ENCODE peak calls at places on chromosomes 12 and 14, in eight cellular contexts. F is CD8-positive, alpha-beta T cell; W is AG04450; U is mesothelial cell of epicardium; K is endothelial cell of umbilical vein; I is GM12865; J is fibroblast of mammary gland; Z is progenitor cell of endocrine pancreas. L is an unnamed sample.

GRCh38 chr14:31893156-31893813 is 183.8 kb upstream of the ARHGAP5 start:
- DNase-seq in F (no peak), W (no peak), U (no peak), K (peak; percentile 74), I (no peak), J (no peak), Z (peak; percentile 23), L (no peak)

GRCh38 chr12:13661005-13661887 is 320.2 kb downstream of the GRIN2B start:
- DNase-seq in F (no peak), W (peak; percentile 3), U (no peak), K (peak; percentile 44), I (peak; percentile 48), J (peak; percentile 67), Z (peak; percentile 44), L (no peak)

GRCh38 chr14:93977790-93978581 is 1.6 kb upstream of the ASB2 start:
- DNase-seq in F (peak; percentile 79), W (no peak), U (no peak), K (no peak), I (peak; percentile 73), J (no peak), Z (no peak), L (no peak)

GRCh38 chr14:105851716-105852377 is 325.5 kb downstream of the TMEM121 start:
- DNase-seq in F (no peak), W (no peak), U (no peak), K (no peak), I (no peak), J (no peak), Z (no peak), L (peak; percentile 62)

GRCh38 chr14:94775082-94775874 is 5.4 kb upstream of the GSC start:
- DNase-seq in F (no peak), W (no peak), U (no peak), K (peak; percentile 24), I (no peak), J (no peak), Z (no peak), L (no peak)

GRCh38 chr14:70755655-70756054 is 53.7 kb downstream of the MAP3K9 start:
- DNase-seq in F (no peak), W (no peak), U (no peak), K (no peak), I (no peak), J (no peak), Z (no peak), L (no peak)

GRCh38 chr12:94795520-94795919 is 145.2 kb upstream of the TMCC3 start:
- DNase-seq in F (no peak), W (no peak), U (no peak), K (peak; percentile 41), I (no peak), J (peak; percentile 67), Z (no peak), L (no peak)

GRCh38 chr12:56631790-56632700 is 1.9 kb upstream of the BAZ2A start:
- DNase-seq in F (peak; percentile 51), W (no peak), U (peak; percentile 46), K (peak; percentile 50), I (peak; percentile 77), J (peak; percentile 37), Z (peak; percentile 25), L (no peak)

GRCh38 chr14:87966816-87967215 is 26.2 kb downstream of the GALC start:
- DNase-seq in F (no peak), W (no peak), U (no peak), K (no peak), I (no peak), J (peak; percentile 31), Z (no peak), L (no peak)

DNA sequence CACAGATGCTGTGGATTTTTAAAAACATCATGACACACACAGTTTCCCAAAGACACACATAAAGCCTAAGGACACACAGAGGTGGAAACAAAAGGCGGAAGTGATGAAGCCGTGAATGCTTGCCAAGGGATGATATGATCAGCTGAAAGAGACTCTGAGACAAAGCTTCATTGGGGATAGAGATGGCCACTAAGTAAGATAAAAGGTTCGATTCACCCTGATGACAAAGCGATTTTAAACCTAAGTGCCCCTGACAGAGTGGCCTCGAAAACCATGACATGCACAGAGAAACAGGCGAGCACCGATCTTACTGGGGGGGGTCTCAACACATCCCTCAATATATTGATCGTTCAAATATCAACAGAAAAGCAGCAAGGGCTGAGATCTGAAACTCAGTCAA is 20.3 kb upstream of the EIF5 start:
- DNase-seq in F (no peak), W (no peak), U (no peak), K (peak; percentile 66), I (no peak), J (no peak), Z (no peak), L (no peak)
- TF ChIP-seq CTCF in F (no peak), W (no peak), U (no peak), K (no peak), I (no peak), J (no peak), Z (no peak), L (no peak)

GRCh38 chr14:73777420-73777819 is 63.2 kb upstream of the PNMA1 start:
- DNase-seq in F (no peak), W (no peak), U (no peak), K (no peak), I (peak; percentile 64), J (no peak), Z (no peak), L (no peak)
- TF ChIP-seq CTCF in F (no peak), W (no peak), U (no peak), K (no peak), I (peak; percentile 29), J (no peak), Z (no peak), L (no peak)

DNA sequence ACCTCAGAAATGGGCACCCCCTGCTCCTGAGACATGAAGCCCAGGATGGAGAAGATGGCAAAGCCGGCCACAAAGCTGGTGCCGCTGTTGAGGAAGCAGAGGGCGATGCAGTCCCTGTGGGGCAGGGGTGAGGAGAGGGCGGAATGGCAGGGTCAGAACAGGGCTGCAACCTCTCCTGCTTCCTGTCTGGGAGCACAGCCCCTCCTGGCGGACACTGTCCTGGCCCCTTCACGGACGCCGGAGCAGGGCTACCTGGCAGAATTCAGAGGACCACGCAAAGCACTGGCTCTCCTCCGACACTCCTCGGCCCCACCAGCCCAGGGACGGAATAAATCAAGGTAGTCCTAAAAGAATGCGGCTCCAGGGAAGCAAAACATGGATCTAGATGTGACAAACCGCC is 12.4 kb upstream of the SLC6A12 start:
- DNase-seq in F (no peak), W (no peak), U (no peak), K (no peak), I (no peak), J (no peak), Z (no peak), L (peak; percentile 60)
- TF ChIP-seq CTCF in F (no peak), W (no peak), U (no peak), K (no peak), I (no peak), J (no peak), Z (no peak), L (no peak)

GRCh38 chr12:101794574-101794973 is 36.2 kb downstream of the GNPTAB start:
- DNase-seq in F (no peak), W (no peak), U (no peak), K (no peak), I (no peak), J (peak; percentile 7), Z (no peak), L (no peak)

GRCh38 chr12:101789171-101789570 is 41.6 kb downstream of the GNPTAB start:
- DNase-seq in F (no peak), W (no peak), U (no peak), K (no peak), I (no peak), J (no peak), Z (no peak), L (no peak)

GRCh38 chr12:101793401-101793800 is 37.4 kb downstream of the GNPTAB start:
- DNase-seq in F (no peak), W (no peak), U (no peak), K (peak; percentile 20), I (peak; percentile 42), J (peak; percentile 70), Z (no peak), L (no peak)

GRCh38 chr12:101795013-101795412 is 35.7 kb downstream of the GNPTAB start:
- DNase-seq in F (no peak), W (no peak), U (no peak), K (no peak), I (no peak), J (no peak), Z (no peak), L (no peak)

GRCh38 chr12:101792046-101792931 is 38.5 kb downstream of the GNPTAB start:
- DNase-seq in F (no peak), W (no peak), U (no peak), K (peak; percentile 18), I (no peak), J (peak; percentile 6), Z (no peak), L (no peak)
- TF ChIP-seq CTCF in F (no peak), W (peak; percentile 41), U (no peak), K (no peak), I (peak; percentile 10), J (peak; percentile 40), Z (no peak), L (no peak)